ENCODE peak calls at places on chromosomes 2 and 18, in five cellular contexts. U is activated gamma-delta T cell treated with Interleukin-2 at 50 U/mL for 16 hours, D is NCI-H1092 treated with DMSO at 0.1 percent for 48 hours, Y is globus pallidus, T is nephron progenitor cell. V is an unnamed sample.

GRCh38 chr2:96839875-96840850 is 3.7 kb downstream of the ANKRD23 start:
- DNase-seq in U (no peak), D (no peak), Y (no peak), T (no peak), V (no peak)

GRCh38 chr2:160489096-160489495 is 4.5 kb downstream of the RBMS1 start:
- DNase-seq in U (no peak), D (no peak), Y (no peak), T (no peak), V (no peak)

GRCh38 chr2:215748446-215748845 is 264.9 kb downstream of the MREG start:
- DNase-seq in U (no peak), D (no peak), Y (peak; percentile 50), T (no peak), V (no peak)

GRCh38 chr2:11104794-11105660 is 50.2 kb upstream of the SLC66A3 start:
- DNase-seq in U (no peak), D (no peak), Y (no peak), T (no peak), V (no peak)

GRCh38 chr2:102190425-102191107 is 3.7 kb downstream of the IL1RL2 start:
- DNase-seq in U (no peak), D (no peak), Y (no peak), T (no peak), V (no peak)

GRCh38 chr2:138665932-138666331 is 114.3 kb downstream of the NXPH2 start:
- DNase-seq in U (no peak), D (no peak), Y (no peak), T (no peak), V (no peak)

GRCh38 chr2:49770919-49771318 is 616.6 kb upstream of the FSHR start:
- DNase-seq in U (no peak), D (peak; percentile 7), Y (peak; percentile 55), T (peak; percentile 61), V (no peak)

GRCh38 chr18:2135309-2135708 is 436.0 kb downstream of the METTL4 start:
- DNase-seq in U (no peak), D (no peak), Y (no peak), T (no peak), V (no peak)

GRCh38 chr2:49177194-49177593 is 22.9 kb upstream of the FSHR start:
- DNase-seq in U (no peak), D (no peak), Y (no peak), T (no peak), V (no peak)

GRCh38 chr2:45027051-45027450 is 17.8 kb upstream of the SIX2 start:
- DNase-seq in U (no peak), D (no peak), Y (no peak), T (no peak), V (no peak)

GRCh38 chr2:63780483-63781155 is 61.1 kb upstream of the UGP2 start:
- DNase-seq in U (no peak), D (no peak), Y (peak; percentile 54), T (no peak), V (no peak)

GRCh38 chr2:239395524-239395923 is 5.3 kb downstream of the HDAC4 start:
- DNase-seq in U (no peak), D (no peak), Y (no peak), T (no peak), V (no peak)

GRCh38 chr2:165015052-165015642 is 59.8 kb upstream of the SLC38A11 start:
- DNase-seq in U (peak; percentile 43), D (peak; percentile 58), Y (peak; percentile 62), T (peak; percentile 84), V (peak; percentile 53)

GRCh38 chr2:67251741-67252140 is 145.4 kb upstream of the ETAA1 start:
- DNase-seq in U (no peak), D (no peak), Y (no peak), T (no peak), V (no peak)

GRCh38 chr18:48310999-48311398 is 98.2 kb downstream of the ZBTB7C start:
- DNase-seq in U (no peak), D (no peak), Y (no peak), T (no peak), V (no peak)

GRCh38 chr18:6031004-6031403 is 135.7 kb upstream of the TMEM200C start:
- DNase-seq in U (no peak), D (no peak), Y (no peak), T (no peak), V (no peak)

GRCh38 chr2:63057249-63058148 is 6.9 kb downstream of the OTX1 start:
- DNase-seq in U (no peak), D (no peak), Y (no peak), T (no peak), V (no peak)

GRCh38 chr2:15814406-15814805 is 125.9 kb upstream of the MYCN start:
- DNase-seq in U (no peak), D (no peak), Y (no peak), T (no peak), V (no peak)

GRCh38 chr2:197926673-197927072 is 122.3 kb downstream of the PLCL1 start:
- DNase-seq in U (no peak), D (no peak), Y (no peak), T (no peak), V (no peak)

GRCh38 chr2:191401287-191401686 is 156.1 kb downstream of the MYO1B start:
- DNase-seq in U (no peak), D (no peak), Y (no peak), T (no peak), V (no peak)

GRCh38 chr2:156320491-156320896 is 12.0 kb downstream of the NR4A2 start:
- DNase-seq in U (no peak), D (no peak), Y (no peak), T (no peak), V (no peak)

GRCh38 chr2:52416340-52416739 is 1351.3 kb upstream of the CHAC2 start:
- DNase-seq in U (no peak), D (peak; percentile 16), Y (no peak), T (no peak), V (no peak)

GRCh38 chr2:229714080-229714735 is at the start of gene DNER:
- DNase-seq in U (peak; percentile 10), D (peak; percentile 48), Y (peak; percentile 78), T (peak; percentile 78), V (no peak)

GRCh38 chr2:231710751-231711676 is 2.7 kb downstream of the PTMA start:
- DNase-seq in U (no peak), D (no peak), Y (no peak), T (peak; percentile 48), V (no peak)

GRCh38 chr2:239302083-239302807 is 98.6 kb downstream of the HDAC4 start:
- DNase-seq in U (no peak), D (no peak), Y (no peak), T (no peak), V (no peak)

GRCh38 chr18:75407468-75408437 is 19.8 kb downstream of the SMIM21 start:
- DNase-seq in U (no peak), D (no peak), Y (no peak), T (peak; percentile 25), V (no peak)

GRCh38 chr18:24270358-24270936 is 127.2 kb downstream of the OSBPL1A start:
- DNase-seq in U (no peak), D (no peak), Y (peak; percentile 52), T (no peak), V (no peak)

GRCh38 chr18:45363258-45363657 is 252.0 kb upstream of the SLC14A2 start:
- DNase-seq in U (no peak), D (no peak), Y (peak; percentile 53), T (no peak), V (no peak)

GRCh38 chr2:164706522-164706921 is 85.2 kb upstream of the GRB14 start:
- DNase-seq in U (no peak), D (no peak), Y (no peak), T (no peak), V (peak; percentile 56)

GRCh38 chr2:137138263-137138662 is 372.9 kb downstream of the THSD7B start:
- DNase-seq in U (no peak), D (no peak), Y (no peak), T (no peak), V (no peak)

GRCh38 chr2:118689033-118689432 is 158.4 kb downstream of the EN1 start:
- DNase-seq in U (no peak), D (no peak), Y (no peak), T (no peak), V (no peak)

GRCh38 chr2:207135801-207136457 is 29.8 kb downstream of the KLF7 start:
- DNase-seq in U (no peak), D (no peak), Y (no peak), T (no peak), V (no peak)

GRCh38 chr2:135792401-135793152 is 44.4 kb downstream of the LCT start:
- DNase-seq in U (no peak), D (no peak), Y (no peak), T (no peak), V (no peak)

GRCh38 chr2:20622296-20622686 is 28.6 kb downstream of the HS1BP3 start:
- DNase-seq in U (no peak), D (no peak), Y (no peak), T (no peak), V (no peak)

GRCh38 chr2:198374375-198375072 is 570.1 kb downstream of the PLCL1 start:
- DNase-seq in U (no peak), D (peak; percentile 18), Y (peak; percentile 50), T (peak; percentile 55), V (peak; percentile 43)

GRCh38 chr2:239917957-239918481 is 107.1 kb downstream of the NDUFA10 start:
- DNase-seq in U (no peak), D (no peak), Y (no peak), T (no peak), V (no peak)